ENCODE peak calls at places on chromosomes 7 and 10, in five cellular contexts. C, J, P, X and A are unnamed samples. For H3K4me1 and H3K27me3, the result is how much of the 10 kb centered on the place peaks cover.

GRCh38 chr10:114715171-114715670 is 57.1 kb upstream of the ABLIM1 start:
- DNase-seq in P (no peak), C (no peak), X (no peak), J (peak), A (no peak)

GRCh38 chr7:102933763-102934162 is 21.0 kb downstream of the LRRC17 start:
- DNase-seq in P (peak), J (peak), X (peak), C (no peak), A (peak)

GRCh38 chr7:41779918-41780317 is 77.0 kb upstream of the INHBA start:
- DNase-seq in X (no peak), J (no peak), P (no peak), C (no peak), A (no peak)

GRCh38 chr7:8149222-8149621 is 112.7 kb downstream of the ICA1 start:
- DNase-seq in J (no peak), P (no peak), C (no peak), X (no peak), A (no peak)

GRCh38 chr10:119413738-119414611 is 128.5 kb downstream of the RGS10 start:
- DNase-seq in P (no peak), X (peak), J (peak), C (no peak), A (no peak)

GRCh38 chr7:21767300-21767900 is 178.3 kb downstream of the CDCA7L start:
- DNase-seq in P (no peak), X (peak), C (peak), J (peak), A (peak)

GRCh38 chr10:132784582-132785432 is 1.1 kb downstream of the NKX6-2 start:
- DNase-seq in J (no peak), P (no peak), X (no peak), C (no peak), A (no peak)

GRCh38 chr10:29861811-29862505 is 197.4 kb downstream of the JCAD start:
- DNase-seq in J (no peak), C (peak), P (no peak), X (no peak), A (no peak)

GRCh38 chr10:13792011-13792410 is 205.2 kb downstream of the PRPF18 start:
- DNase-seq in C (no peak), J (no peak), X (peak), P (no peak), A (no peak)

GRCh38 chr7:155381852-155382801 is 75.8 kb upstream of the EN2 start:
- DNase-seq in J (no peak), X (no peak), C (no peak), P (no peak), A (no peak)

GRCh38 chr7:145845345-145845744 is 271.3 kb upstream of the CNTNAP2 start:
- DNase-seq in J (no peak), X (no peak), C (no peak), P (no peak), A (no peak)

GRCh38 chr10:79318369-79318768 is 28.9 kb upstream of the PPIF start:
- DNase-seq in X (no peak), P (no peak), C (no peak), J (no peak), A (no peak)

GRCh38 chr10:130453721-130454542 is 317.7 kb downstream of the GLRX3 start:
- DNase-seq in C (no peak), X (no peak), J (no peak), P (no peak), A (no peak)

GRCh38 chr10:73414230-73414981 is 548 bp upstream of the ANXA7 start:
- DNase-seq in X (no peak), C (peak), P (no peak), J (no peak), A (no peak)

GRCh38 chr10:119070395-119071165 is 10.0 kb downstream of the EIF3A start:
- DNase-seq in P (no peak), X (no peak), J (no peak), C (no peak), A (no peak)

GRCh38 chr7:92758796-92759431 is 77.5 kb downstream of the CDK6 start:
- DNase-seq in J (no peak), C (no peak), X (no peak), P (no peak), A (no peak)

GRCh38 chr10:85600026-85600743 is 766.4 kb downstream of the GRID1 start:
- DNase-seq in J (no peak), X (no peak), P (no peak), C (no peak), A (no peak)

GRCh38 chr7:91314591-91315323 is 50.5 kb downstream of the FZD1 start:
- DNase-seq in J (no peak), C (no peak), X (no peak), P (no peak), A (no peak)

GRCh38 chr10:47182934-47183725 is 116.9 kb upstream of the GDF10 start:
- DNase-seq in X (no peak), C (no peak), P (no peak), J (no peak), A (no peak)

GRCh38 chr10:30811665-30812017 is 182.1 kb upstream of the LYZL2 start:
- DNase-seq in J (no peak), P (no peak), C (no peak), X (no peak), A (no peak)

GRCh38 chr10:69416695-69417094 is at the start of gene TACR2:
- DNase-seq in X (no peak), J (no peak), P (no peak), C (no peak), A (no peak)

GRCh38 chr10:32437334-32437733 is 8.6 kb upstream of the CCDC7 start:
- DNase-seq in J (peak), C (peak), P (no peak), X (no peak), A (no peak)

GRCh38 chr7:37942934-37943610 is 22.6 kb downstream of the EPDR1 start:
- DNase-seq in C (peak), P (peak), X (peak), J (no peak), A (peak)

GRCh38 chr10:114537791-114538543 is 120.1 kb downstream of the ABLIM1 start:
- DNase-seq in P (no peak), X (no peak), C (no peak), J (no peak), A (no peak)

GRCh38 chr10:11425288-11425595 is 186.2 kb downstream of the USP6NL start:
- DNase-seq in X (no peak), C (no peak), J (no peak), P (no peak), A (no peak)

GRCh38 chr7:44801890-44802289 is 5.4 kb downstream of the PPIA start:
- DNase-seq in C (peak), J (peak), X (no peak), P (no peak), A (no peak)

GRCh38 chr7:95405800-95406199 is 9.6 kb upstream of the PON3 start:
- DNase-seq in J (no peak), X (no peak), P (no peak), C (no peak), A (no peak)

GRCh38 chr10:85902046-85902445 is 464.5 kb downstream of the GRID1 start:
- DNase-seq in J (no peak), P (no peak), X (no peak), C (no peak), A (no peak)

GRCh38 chr7:2692543-2692942 is 4.5 kb downstream of the AMZ1 start:
- DNase-seq in X (no peak), C (no peak), J (no peak), P (no peak), A (no peak)

GRCh38 chr10:116237260-116237659 is 35.7 kb downstream of the GFRA1 start:
- DNase-seq in J (peak), C (no peak), X (no peak), P (no peak), A (no peak)

GRCh38 chr10:84739641-84740040 is 411.3 kb downstream of the CCSER2 start:
- DNase-seq in P (no peak), C (no peak), X (no peak), J (no peak), A (no peak)

GRCh38 chr10:50545846-50546245 is 77.9 kb downstream of the SGMS1 start:
- DNase-seq in X (no peak), C (no peak), P (no peak), J (no peak), A (no peak)

GRCh38 chr10:50542871-50543270 is 80.9 kb downstream of the SGMS1 start:
- DNase-seq in X (no peak), P (no peak), J (no peak), C (no peak), A (no peak)

GRCh38 chr10:50544095-50544856 is 79.5 kb downstream of the SGMS1 start:
- DNase-seq in J (no peak), X (no peak), P (no peak), C (no peak), A (no peak)

GRCh38 chr10:50541921-50542320 is 81.8 kb downstream of the SGMS1 start:
- DNase-seq in X (no peak), J (no peak), C (no peak), P (no peak), A (no peak)

DNA sequence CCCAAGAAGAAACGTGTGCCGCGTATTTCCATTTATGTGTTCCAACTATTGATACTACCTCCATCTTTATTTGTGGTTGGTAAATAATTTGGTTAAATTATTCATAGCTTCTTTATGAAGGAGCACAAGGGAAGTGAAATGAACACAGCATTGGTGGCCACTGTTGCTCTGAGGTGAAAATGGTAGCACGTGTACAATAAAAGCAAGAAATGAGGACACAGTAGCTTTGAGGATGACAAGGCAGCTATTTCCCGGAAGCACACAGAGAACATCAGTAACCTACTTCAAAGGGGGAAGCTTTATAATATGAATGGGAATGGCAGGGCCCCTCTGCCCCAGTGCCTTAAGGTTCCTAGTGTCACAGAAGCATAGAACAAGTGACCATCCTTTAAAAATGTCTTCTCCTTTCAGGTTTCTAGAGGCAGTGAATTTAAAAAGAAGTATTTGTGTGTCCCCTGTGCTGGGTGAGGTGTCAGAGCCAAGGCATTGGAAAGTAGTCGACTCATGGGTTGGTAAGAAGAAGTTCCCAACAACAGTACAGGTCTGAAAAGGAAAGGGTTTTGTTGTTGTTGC is 78.8 kb downstream of the SGMS1 start:
- DNase-seq in X (no peak), P (no peak), J (no peak), C (no peak), A (no peak)
- H3K4me1 ChIP-seq in X (half or more), P (under half), J (under half), C (under half), A (under half)

DNA sequence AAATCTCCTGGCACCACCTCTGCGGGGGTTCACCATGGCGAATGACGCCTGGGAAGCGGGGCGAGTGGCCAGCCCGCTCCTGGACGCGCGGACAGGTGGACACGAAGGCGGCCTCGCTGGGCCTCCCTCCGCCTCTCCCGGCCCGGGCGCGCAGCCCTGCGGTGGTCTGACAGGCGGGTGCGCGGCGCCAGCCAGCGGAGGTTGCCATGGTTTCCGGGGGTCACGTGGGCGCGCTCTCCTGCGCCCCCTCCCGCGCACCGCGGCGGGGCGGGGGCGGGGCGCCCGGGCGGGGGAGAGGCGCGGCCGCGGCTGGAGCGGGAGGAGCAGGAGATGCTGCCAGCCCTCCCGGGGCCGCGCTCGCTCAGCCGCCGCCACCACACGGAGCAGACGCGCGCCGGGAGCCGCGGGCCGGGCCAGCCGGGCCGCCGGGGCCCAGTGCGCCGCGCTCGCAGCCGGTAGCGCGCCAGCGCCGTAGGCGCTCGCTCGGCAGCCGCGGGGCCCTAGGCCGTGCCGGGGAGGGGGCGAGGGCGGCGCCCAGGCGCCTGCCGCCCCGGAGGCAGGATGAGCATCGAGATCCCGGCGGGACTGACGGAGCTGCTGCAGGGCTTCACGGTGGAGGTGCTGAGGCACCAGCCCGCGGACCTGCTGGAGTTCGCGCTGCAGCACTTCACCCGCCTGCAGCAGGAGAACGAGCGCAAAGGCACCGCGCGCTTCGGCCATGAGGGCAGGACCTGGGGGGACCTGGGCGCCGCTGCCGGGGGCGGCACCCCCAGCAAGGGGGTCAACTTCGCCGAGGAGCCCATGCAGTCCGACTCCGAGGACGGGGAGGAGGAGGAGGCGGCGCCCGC is at the start of gene PRKAR2B:
- DNase-seq in X (peak), J (peak), C (peak), P (peak), A (peak)
- TF ChIP-seq CTCF in X (no peak), J (peak), C (no peak), P (no peak), A (no peak)

DNA sequence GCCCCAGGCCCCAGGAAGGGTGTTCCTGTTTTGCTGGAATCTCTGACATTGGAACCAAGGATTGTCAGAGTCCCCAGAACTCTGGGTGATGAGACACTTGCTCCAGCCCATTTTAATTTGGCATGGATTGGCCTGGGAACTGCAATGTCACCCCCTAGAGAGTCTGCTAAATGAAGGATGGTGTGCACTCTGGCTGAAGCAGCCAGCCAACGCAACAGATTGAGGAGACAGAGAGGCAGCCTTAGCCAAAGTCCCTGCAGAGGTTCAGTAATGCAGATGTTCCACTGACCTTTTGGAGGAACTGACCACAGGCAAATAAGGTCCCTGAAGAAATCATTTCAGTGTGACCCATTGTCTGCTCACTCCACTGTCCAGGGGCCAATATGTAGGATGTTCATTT is 13.4 kb downstream of the LRRC18 start:
- DNase-seq in P (no peak), C (no peak), J (no peak), X (peak), A (no peak)
- H3K27me3 ChIP-seq in P (under half), C (under half), J (under half), X (under half), A (under half)

DNA sequence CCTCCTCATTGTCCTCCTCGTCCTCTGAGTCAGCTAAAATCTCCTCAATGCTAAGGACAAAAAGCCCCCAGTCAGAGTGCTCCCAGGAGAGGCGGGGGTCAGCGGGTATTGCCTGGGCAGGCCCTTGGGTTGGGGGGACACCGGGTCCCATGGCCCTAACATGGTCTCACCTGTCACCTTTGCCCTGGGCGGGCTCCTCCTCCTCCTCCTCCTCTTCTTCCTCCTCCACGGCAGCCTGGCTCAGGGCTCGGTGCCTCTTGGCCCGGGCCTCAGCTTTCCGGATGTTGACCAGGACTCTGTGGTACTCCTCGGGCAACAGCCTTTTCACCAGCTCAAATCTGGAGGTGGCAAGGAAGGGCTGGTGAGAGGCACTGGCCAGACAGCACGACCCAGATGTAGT is 32.0 kb upstream of the FRAT2 start:
- DNase-seq in J (no peak), X (no peak), P (no peak), C (no peak), A (no peak)
- H3K4me1 ChIP-seq in J (under half), X (under half), P (under half), C (under half), A (under half)

DNA sequence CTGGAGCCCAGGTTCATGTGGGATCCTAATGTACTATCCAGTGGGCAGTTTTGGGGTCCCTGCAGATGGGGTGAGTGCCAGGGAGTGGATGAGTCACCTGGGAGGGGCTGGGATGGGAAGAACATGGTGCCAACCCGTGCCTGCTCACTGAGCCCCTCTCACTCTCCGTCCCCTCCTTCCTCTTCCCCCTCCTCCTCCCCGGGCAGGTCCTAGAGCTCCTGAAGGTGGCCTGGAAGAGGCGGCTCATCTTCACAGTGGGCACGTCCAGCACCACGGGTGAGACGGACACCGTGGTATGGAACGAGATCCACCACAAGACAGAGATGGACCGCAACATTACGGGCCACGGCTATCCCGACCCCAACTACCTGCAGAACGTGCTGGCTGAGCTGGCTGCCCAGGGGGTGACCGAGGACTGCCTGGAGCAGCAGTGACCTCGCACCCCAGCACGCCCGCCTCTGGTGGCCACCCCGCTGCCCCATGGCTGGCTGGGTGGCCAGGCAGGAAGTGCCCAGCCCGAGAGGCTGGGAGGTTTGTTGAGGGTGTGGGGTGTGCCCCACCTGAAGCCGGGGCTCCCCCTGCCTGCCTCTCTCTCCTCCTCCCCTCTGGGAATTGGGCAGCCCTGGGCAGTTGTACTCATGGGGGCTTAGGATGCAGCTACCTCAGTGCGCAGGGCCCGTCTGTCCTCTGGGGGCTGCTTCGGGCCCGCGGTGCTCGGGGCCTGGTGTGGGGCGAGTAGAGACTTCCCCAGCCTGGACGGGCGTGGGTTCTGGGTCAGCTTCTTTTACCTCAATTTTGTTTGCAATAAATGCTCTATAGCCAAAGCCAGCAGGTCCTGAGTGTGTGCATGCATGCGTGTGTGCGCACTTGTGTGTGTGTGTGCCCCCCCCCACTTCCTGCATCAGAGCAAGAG is 4.9 kb upstream of the UPK3B start:
- DNase-seq in J (no peak), X (no peak), P (no peak), C (no peak), A (peak)
- TF ChIP-seq CTCF in J (no peak), X (no peak), P (no peak), C (no peak), A (no peak)